ENCODE peak calls at places on chromosomes 12 and 14, in four cellular contexts. S, H, P and A are unnamed samples.
A peak's percentile ranks its signal among the peaks of the same experiment; 100 is the strongest.

GRCh38 chr14:77189479-77189878 is 7.9 kb downstream of the TMEM63C start:
- DNase-seq in S (no peak), H (no peak), P (no peak), A (no peak)

GRCh38 chr12:127750076-127750840 is 516.7 kb upstream of the TMEM132C start:
- DNase-seq in S (no peak), H (no peak), P (no peak), A (no peak)

GRCh38 chr12:123094349-123095073 is 56.4 kb downstream of the PITPNM2 start:
- DNase-seq in S (no peak), H (peak; percentile 62), P (peak; percentile 42), A (no peak)

GRCh38 chr14:35927727-35928126 is 101.6 kb downstream of the BRMS1L start:
- DNase-seq in S (no peak), H (no peak), P (no peak), A (no peak)

GRCh38 chr14:105525861-105526780 is at the start of gene TMEM121:
- DNase-seq in S (no peak), H (no peak), P (peak; percentile 21), A (peak; percentile 52)

GRCh38 chr14:95901014-95901413 is 24.4 kb downstream of the TUNAR start:
- DNase-seq in S (no peak), H (no peak), P (no peak), A (no peak)

GRCh38 chr12:10661338-10661737 is 12.5 kb downstream of the STYK1 start:
- DNase-seq in S (no peak), H (no peak), P (no peak), A (peak; percentile 56)

GRCh38 chr12:96981053-96981452 is 74.0 kb downstream of the NEDD1 start:
- DNase-seq in S (no peak), H (no peak), P (no peak), A (no peak)

GRCh38 chr14:101336203-101336602 is 225.1 kb upstream of the DIO3 start:
- DNase-seq in S (no peak), H (no peak), P (no peak), A (no peak)

GRCh38 chr14:54173782-54174181 is 217.2 kb upstream of the BMP4 start:
- DNase-seq in S (no peak), H (no peak), P (no peak), A (no peak)

GRCh38 chr14:99146991-99147740 is 124.8 kb downstream of the BCL11B start:
- DNase-seq in S (no peak), H (no peak), P (no peak), A (no peak)

GRCh38 chr14:101037021-101037817 is 133.7 kb upstream of the RTL1 start:
- DNase-seq in S (no peak), H (peak; percentile 6), P (no peak), A (no peak)

GRCh38 chr12:123966596-123966995 is 6.0 kb downstream of the CCDC92 start:
- DNase-seq in S (no peak), H (no peak), P (no peak), A (no peak)

GRCh38 chr12:111488271-111488670 is 82.5 kb downstream of the SH2B3 start:
- DNase-seq in S (peak; percentile 56), H (peak; percentile 27), P (peak; percentile 29), A (no peak)

GRCh38 chr14:88535149-88535548 is 19.7 kb downstream of the PTPN21 start:
- DNase-seq in S (no peak), H (no peak), P (peak; percentile 76), A (peak; percentile 53)

GRCh38 chr14:68397827-68398226 is 395.0 kb downstream of the ZFP36L1 start:
- DNase-seq in S (no peak), H (no peak), P (no peak), A (no peak)

GRCh38 chr12:34401659-34402227 is 379.4 kb downstream of the ALG10 start:
- DNase-seq in S (peak; percentile 11), H (peak; percentile 7), P (no peak), A (peak; percentile 10)

GRCh38 chr12:34403706-34404376 is 381.5 kb downstream of the ALG10 start:
- DNase-seq in S (peak; percentile 3), H (peak; percentile 3), P (no peak), A (no peak)

GRCh38 chr12:34404377-34405285 is 382.3 kb downstream of the ALG10 start:
- DNase-seq in S (peak; percentile 1), H (peak; percentile 4), P (peak; percentile 1), A (peak; percentile 25)

GRCh38 chr12:34402228-34402898 is 380.1 kb downstream of the ALG10 start:
- DNase-seq in S (peak; percentile 2), H (peak; percentile 1), P (peak; percentile 0), A (peak; percentile 7)

DNA sequence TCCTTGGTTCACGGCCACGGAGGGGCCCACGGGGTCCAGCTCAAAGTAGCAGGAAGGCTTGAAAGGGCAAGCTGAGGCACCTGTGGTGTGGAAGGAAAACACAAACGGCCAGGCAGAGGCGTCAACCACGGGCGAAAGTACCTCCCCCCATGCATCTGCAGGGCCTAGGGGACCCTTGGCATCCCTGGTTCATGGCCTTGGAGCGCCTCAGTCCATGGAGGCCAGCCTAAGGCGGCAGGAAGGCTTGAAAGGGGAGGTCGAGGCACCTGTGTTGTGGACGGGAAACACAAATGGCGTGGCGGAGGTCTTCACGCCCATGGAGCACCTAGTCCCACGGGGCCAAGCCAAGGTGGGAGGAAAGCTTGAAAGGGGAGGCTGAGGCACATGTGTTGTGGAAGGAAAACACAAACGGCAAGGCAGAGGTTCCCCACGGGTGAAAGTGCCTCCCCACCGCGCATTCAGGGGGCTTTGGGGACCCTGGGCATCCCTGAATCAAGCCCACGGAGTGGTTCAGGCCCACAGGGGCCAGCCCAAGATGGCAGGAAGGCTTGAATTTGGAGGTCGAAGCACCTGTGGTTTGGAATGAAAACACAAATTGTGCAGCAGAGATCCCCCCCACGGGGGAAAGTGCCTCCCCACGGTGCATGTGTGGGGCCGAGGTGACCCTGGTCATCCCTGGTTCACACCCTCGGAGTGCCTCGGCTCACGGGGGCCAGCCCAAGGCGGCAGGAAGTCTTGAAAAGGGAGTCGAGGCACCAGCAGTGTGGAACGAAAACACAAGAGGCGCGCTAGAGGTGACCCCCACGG is 380.8 kb downstream of the ALG10 start:
- DNase-seq in S (peak; percentile 5), H (peak; percentile 7), P (no peak), A (peak; percentile 31)
- H3K9me3 ChIP-seq in S (peaks cover 96% of the 10 kb centered on the region), H (peaks cover 6% of the 10 kb centered on the region), P (no peaks in the 10 kb centered on the region), A (peaks cover 100% of the 10 kb centered on the region)

GRCh38 chr12:50167026-50167742 is at the start of gene CERS5:
- DNase-seq in S (peak; percentile 99), H (peak; percentile 99), P (peak; percentile 99), A (peak; percentile 99)
- TF ChIP-seq CTCF in S (peak; percentile 46), H (peak; percentile 37), P (peak; percentile 49), A (peak; percentile 25)

GRCh38 chr12:34301251-34302130 is 279.2 kb downstream of the ALG10 start:
- DNase-seq in S (no peak), H (no peak), P (no peak), A (no peak)
- H3K9me3 ChIP-seq in S (peaks cover 30% of the 10 kb centered on the region), H (no peaks in the 10 kb centered on the region), P (no peaks in the 10 kb centered on the region), A (peaks cover 99% of the 10 kb centered on the region)

GRCh38 chr12:68364893-68365725 is 32.9 kb upstream of the MDM1 start:
- DNase-seq in S (peak; percentile 91), H (peak; percentile 89), P (peak; percentile 95), A (peak; percentile 92)
- TF ChIP-seq CTCF in S (no peak), H (no peak), P (no peak), A (no peak)